ENCODE peak calls at places on chromosome 1, in ten cellular contexts. C is GM23248, Z is MM.1S, S is fibroblast of lung, F is hepatocyte, V is PC-9, K is HCT116, J is neural progenitor cell, H is DND-41, L is endothelial cell of umbilical vein. X is an unnamed sample.

GRCh38 chr1:239858058-239858457 is 233.6 kb upstream of the FMN2 start:
- DNase-seq in C (no peak), Z (no peak), S (peak), F (no peak), V (peak), K (no peak), J (peak), H (no peak), L (no peak), X (no peak)

GRCh38 chr1:212287261-212287895 is 2.2 kb downstream of the PPP2R5A start:
- DNase-seq in C (peak), Z (no peak), S (no peak), F (no peak), V (no peak), K (no peak), J (peak), H (no peak), L (no peak), X (no peak)

GRCh38 chr1:22641906-22642636 is 1.4 kb upstream of the C1QC start:
- DNase-seq in C (peak), Z (peak), S (peak), F (peak), V (peak), K (no peak), J (peak), H (peak), L (peak), X (no peak)

GRCh38 chr1:230328342-230329015 is 97.7 kb downstream of the PGBD5 start:
- DNase-seq in C (peak), Z (no peak), S (peak), F (no peak), V (no peak), K (no peak), J (no peak), H (no peak), L (no peak), X (no peak)

GRCh38 chr1:180173952-180174351 is 19.3 kb downstream of the QSOX1 start:
- DNase-seq in C (peak), Z (no peak), S (peak), F (no peak), V (no peak), K (no peak), J (no peak), H (no peak), L (no peak), X (no peak)

GRCh38 chr1:32886012-32886827 is at the start of gene HPCA:
- DNase-seq in C (peak), Z (peak), S (peak), F (peak), V (peak), K (no peak), J (peak), H (no peak), L (peak), X (no peak)

GRCh38 chr1:113871597-113872113 is at the start of gene PTPN22:
- DNase-seq in C (peak), Z (peak), S (peak), F (no peak), V (peak), K (no peak), J (no peak), H (peak), L (no peak), X (no peak)

GRCh38 chr1:19315378-19316206 is 3.5 kb downstream of the SLC66A1 start:
- DNase-seq in C (peak), Z (no peak), S (peak), F (no peak), V (no peak), K (no peak), J (no peak), H (no peak), L (peak), X (no peak)

GRCh38 chr1:1541956-1542765 is 1.7 kb upstream of the TMEM240 start:
- DNase-seq in C (no peak), Z (no peak), S (no peak), F (no peak), V (no peak), K (no peak), J (no peak), H (no peak), L (no peak), X (no peak)

GRCh38 chr1:92356956-92357355 is 58.1 kb downstream of the RPAP2 start:
- DNase-seq in C (peak), Z (no peak), S (peak), F (peak), V (no peak), K (no peak), J (no peak), H (no peak), L (no peak), X (no peak)

GRCh38 chr1:225834417-225835329 is 24.7 kb downstream of the EPHX1 start:
- DNase-seq in C (peak), Z (no peak), S (peak), F (peak), V (no peak), K (no peak), J (no peak), H (no peak), L (no peak), X (no peak)
- H3K4me3 ChIP-seq in C (no peak), Z (no peak), S (no peak), F (no peak), V (no peak), K (no peak), J (no peak), H (no peak), L (no peak), X (no peak)

GRCh38 chr1:109740615-109741373 is at the start of gene GSTM3:
- DNase-seq in C (no peak), Z (no peak), S (no peak), F (no peak), V (peak), K (no peak), J (no peak), H (no peak), L (peak), X (no peak)

DNA sequence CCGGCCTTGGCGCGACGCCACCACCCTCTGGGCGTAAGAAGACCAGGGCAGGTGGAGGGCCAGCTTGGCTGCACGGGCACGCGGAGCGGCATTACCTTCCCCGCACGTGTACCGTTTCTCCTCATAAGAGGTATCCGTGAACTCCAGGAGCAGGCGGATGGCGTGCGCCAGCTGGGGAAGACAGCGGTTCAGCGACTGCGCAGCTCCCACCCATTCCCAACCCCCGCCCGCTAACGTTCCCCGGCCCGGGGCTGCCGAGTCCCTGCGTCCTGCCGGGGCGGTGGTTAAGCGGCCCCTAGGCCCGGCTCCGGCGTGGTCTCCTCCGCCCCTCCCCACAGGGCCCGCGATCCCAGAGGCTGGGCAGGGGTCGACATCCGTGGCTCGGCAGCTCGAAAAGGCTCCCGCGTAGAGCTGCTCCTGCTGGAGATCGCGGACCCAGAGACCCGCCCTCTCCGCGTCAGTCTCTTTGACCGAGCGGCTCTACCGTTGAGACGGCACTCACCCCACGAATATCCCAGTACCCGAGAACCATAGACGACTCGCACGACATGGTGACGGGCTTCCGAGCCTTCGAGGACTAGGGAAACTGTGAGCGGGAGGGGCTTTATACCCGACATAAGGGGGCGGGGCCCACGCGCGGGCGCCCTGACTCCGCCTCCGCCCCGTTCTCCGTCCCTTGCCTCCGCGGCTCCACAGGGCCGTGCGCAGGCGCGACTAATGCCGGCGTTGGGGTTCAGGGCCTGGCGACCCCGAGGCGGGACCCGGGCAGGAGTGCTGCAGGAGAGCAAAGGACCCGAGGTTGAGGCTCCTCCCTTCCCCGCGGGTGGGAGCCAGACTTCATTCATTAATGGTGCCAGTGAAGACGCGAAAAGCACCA is 862 bp downstream of the GSTM3 start:
- DNase-seq in C (peak), Z (peak), S (peak), F (peak), V (peak), K (no peak), J (peak), H (no peak), L (peak), X (no peak)
- TF ChIP-seq EZH2 in C (no peak), Z (no peak), S (no peak), F (no peak), V (no peak), K (no peak), J (peak), H (no peak), L (no peak), X (no peak)

DNA sequence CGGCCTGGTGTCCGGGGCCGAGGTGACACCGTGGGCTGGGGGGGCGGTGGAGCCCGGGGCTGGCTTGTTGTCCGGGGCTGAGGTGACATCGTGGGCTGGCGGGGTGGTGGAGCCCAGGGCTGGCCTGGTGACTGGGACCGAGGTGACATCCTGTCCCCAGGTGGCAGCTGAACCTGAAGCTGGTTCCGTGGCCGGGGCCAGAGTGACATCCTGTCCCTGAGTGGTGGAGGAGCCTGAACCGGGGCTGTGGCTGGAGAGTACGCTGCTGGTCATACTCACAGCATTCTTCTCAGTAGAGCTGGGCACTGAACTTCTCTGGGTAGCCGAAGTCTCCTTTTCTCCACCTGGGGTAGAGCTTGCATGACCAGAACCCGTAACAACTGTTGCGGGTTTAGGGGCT is 15.8 kb downstream of the THBS3 start:
- DNase-seq in C (no peak), Z (no peak), S (no peak), F (no peak), V (no peak), K (no peak), J (no peak), H (no peak), L (no peak), X (no peak)
- H3K4me3 ChIP-seq in C (no peak), Z (no peak), S (no peak), F (no peak), V (no peak), K (no peak), J (no peak), H (no peak), L (no peak), X (no peak)

DNA sequence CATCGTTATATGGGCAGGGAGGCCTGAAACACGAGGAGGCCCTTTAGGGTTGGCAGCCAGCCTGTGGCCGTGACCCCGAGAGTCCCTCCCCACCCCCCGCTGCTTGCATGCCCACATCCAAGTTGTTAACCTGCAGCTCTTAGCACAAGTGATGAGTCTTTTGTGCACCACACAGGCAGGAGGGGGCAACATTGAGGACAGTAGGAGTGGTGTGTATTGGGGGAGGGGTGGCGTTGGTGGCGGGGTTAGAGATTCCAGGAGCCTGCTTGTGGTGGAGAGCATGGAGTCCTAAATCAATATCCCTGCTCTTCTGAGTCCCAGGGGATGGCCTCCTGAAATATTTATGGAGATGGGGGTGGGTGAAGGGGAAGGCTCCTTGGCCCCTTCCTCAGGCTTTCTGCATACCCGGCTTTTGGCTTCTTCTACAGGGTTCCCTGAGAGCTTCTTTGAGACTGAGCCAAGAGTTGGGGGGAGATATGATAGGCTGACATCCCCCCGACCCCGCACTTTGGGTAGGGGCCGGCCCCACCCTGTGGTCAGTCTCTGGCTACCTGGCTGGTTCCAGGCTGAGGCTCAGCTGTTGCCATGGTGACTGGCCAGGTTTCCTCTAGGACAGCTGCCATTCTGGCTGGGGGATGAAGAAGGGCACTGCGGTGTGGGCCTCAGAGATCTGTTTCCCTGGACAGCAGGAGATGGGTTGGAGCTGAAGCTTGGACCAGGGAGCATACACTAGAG is 5.0 kb downstream of the CHRNB2 start:
- DNase-seq in C (no peak), Z (no peak), S (no peak), F (no peak), V (no peak), K (no peak), J (no peak), H (no peak), L (no peak), X (no peak)
- TF ChIP-seq EZH2 in C (no peak), Z (no peak), S (no peak), F (no peak), V (no peak), K (no peak), J (no peak), H (no peak), L (no peak), X (no peak)